ENCODE peak calls at places on chromosome 9, in eight cellular contexts. U is neuronal stem cell, J is PC-9, F is GM12878, R is MM.1S, E is IMR-90, B is ovary, Q is right cardiac atrium. T is an unnamed sample.
A peak's percentile ranks its signal among the peaks of the same experiment; 100 is the strongest.

GRCh38 chr9:116504893-116505480 is 182.1 kb upstream of the TRIM32 start:
- DNase-seq in U (no peak), J (no peak), F (peak; percentile 27), R (no peak), E (no peak), B (no peak), Q (no peak), T (no peak)

GRCh38 chr9:126290871-126291270 is 35.8 kb upstream of the MVB12B start:
- DNase-seq in U (no peak), J (no peak), F (no peak), R (no peak), E (no peak), B (no peak), Q (no peak), T (no peak)

GRCh38 chr9:113387560-113388230 is 10.9 kb upstream of the HDHD3 start:
- DNase-seq in U (no peak), J (no peak), F (no peak), R (no peak), E (no peak), B (no peak), Q (no peak), T (no peak)

GRCh38 chr9:35518212-35518917 is 28.5 kb downstream of the RUSC2 start:
- DNase-seq in U (peak; percentile 64), J (peak; percentile 73), F (no peak), R (no peak), E (peak; percentile 94), B (no peak), Q (no peak), T (peak; percentile 88)

GRCh38 chr9:110065527-110065926 is 142.4 kb downstream of the C9orf152 start:
- DNase-seq in U (no peak), J (no peak), F (no peak), R (peak; percentile 51), E (peak; percentile 66), B (no peak), Q (no peak), T (no peak)

GRCh38 chr9:86405926-86406325 is 51.7 kb upstream of the TUT7 start:
- DNase-seq in U (no peak), J (peak; percentile 18), F (no peak), R (no peak), E (peak; percentile 95), B (no peak), Q (no peak), T (peak; percentile 76)

GRCh38 chr9:108217601-108218190 is 638.1 kb downstream of the ACTL7B start:
- DNase-seq in U (no peak), J (no peak), F (no peak), R (no peak), E (no peak), B (no peak), Q (no peak), T (no peak)

GRCh38 chr9:109519366-109519765 is 21.3 kb upstream of the PTPN3 start:
- DNase-seq in U (no peak), J (no peak), F (no peak), R (no peak), E (no peak), B (no peak), Q (no peak), T (no peak)

GRCh38 chr9:37953775-37954437 is 50.0 kb upstream of the SLC25A51 start:
- DNase-seq in U (no peak), J (peak; percentile 70), F (peak; percentile 80), R (no peak), E (peak; percentile 100), B (peak; percentile 36), Q (peak; percentile 56), T (peak; percentile 95)

GRCh38 chr9:133535285-133535877 is 877 bp downstream of the ADAMTSL2 start:
- DNase-seq in U (no peak), J (no peak), F (no peak), R (no peak), E (no peak), B (no peak), Q (no peak), T (no peak)

GRCh38 chr9:133532937-133533668 is 1.4 kb upstream of the ADAMTSL2 start:
- DNase-seq in U (peak; percentile 68), J (peak; percentile 78), F (peak; percentile 15), R (peak; percentile 47), E (peak; percentile 29), B (no peak), Q (peak; percentile 91), T (no peak)

GRCh38 chr9:133536080-133536479 is 1.6 kb downstream of the ADAMTSL2 start:
- DNase-seq in U (no peak), J (no peak), F (no peak), R (no peak), E (no peak), B (no peak), Q (peak; percentile 72), T (no peak)

GRCh38 chr9:133534346-133535284 is at the start of gene ADAMTSL2:
- DNase-seq in U (peak; percentile 44), J (no peak), F (no peak), R (no peak), E (peak; percentile 56), B (peak; percentile 91), Q (peak; percentile 96), T (no peak)

DNA sequence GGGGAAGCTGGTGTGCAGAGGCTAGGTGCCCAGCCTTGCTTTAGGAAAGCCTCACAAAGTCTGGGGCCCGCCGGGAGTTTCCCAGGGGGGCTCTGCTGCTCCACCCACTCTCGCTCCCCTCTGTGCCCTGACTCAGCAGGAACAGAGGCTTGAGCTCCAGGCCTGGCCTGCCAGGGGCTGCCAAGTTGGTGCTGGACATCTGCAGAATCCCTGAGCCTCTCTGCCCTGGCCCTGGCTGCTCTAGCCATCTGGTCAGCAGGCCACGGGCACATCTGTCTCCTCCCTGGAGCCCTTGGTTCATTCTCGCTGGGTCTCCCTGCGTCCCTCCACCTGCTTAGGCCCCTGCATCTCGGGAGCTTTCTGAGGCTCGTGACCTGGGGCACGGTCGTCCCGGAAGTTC is 626 bp upstream of the ADAMTSL2 start:
- DNase-seq in U (no peak), J (no peak), F (no peak), R (no peak), E (no peak), B (no peak), Q (peak; percentile 85), T (no peak)
- H3K4me3 ChIP-seq in U (peak overlapping the region; percentile 7), J (no peak overlapping the region), F (no peak overlapping the region), R (no peak overlapping the region), E (no peak overlapping the region), B (peak overlapping the region; percentile 25), Q (peak overlapping the region; percentile 40), T (no peak overlapping the region)

GRCh38 chr9:134482226-134482625 is 156.0 kb downstream of the RXRA start:
- DNase-seq in U (no peak), J (no peak), F (no peak), R (no peak), E (no peak), B (no peak), Q (peak; percentile 34), T (no peak)
- H3K27me3 ChIP-seq in U (no peaks in the 10 kb centered on the region), J (peaks cover 88% of the 10 kb centered on the region), F (no peaks in the 10 kb centered on the region), R (peaks cover 96% of the 10 kb centered on the region), E (no peaks in the 10 kb centered on the region), B (no peaks in the 10 kb centered on the region), Q (no peaks in the 10 kb centered on the region), T (peaks cover 3% of the 10 kb centered on the region)

DNA sequence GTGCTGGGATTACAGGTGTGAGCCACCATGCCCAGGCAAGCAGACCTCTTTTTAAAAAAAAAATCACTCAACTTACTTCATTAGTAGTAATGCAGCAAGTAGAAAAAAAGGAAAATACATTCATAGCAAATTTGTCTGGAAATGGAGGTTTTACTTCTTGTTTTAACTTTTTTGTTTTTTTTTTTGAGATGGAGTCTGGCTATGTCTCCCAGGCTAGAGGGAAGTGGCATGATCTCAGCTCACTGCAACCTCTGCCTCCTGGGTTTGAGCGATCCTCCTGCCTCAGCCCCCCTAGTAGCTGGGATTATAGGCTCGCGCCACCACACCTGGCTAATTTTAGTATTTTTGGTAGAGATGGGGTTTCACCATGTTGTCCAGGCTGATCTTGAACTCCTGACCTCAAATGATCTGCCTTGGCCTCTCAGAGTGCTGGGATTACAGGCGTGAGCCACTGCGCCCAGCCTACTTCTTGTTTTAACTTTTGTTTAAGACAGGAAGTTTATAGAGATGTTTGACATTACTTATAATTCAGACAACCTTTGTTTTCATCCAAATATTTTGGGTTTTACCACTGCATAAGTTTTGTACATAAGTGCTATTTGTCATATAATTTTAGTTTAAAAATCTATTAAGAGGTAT is 26.5 kb downstream of the UBE2R2 start:
- DNase-seq in U (no peak), J (no peak), F (no peak), R (no peak), E (no peak), B (no peak), Q (no peak), T (no peak)
- H3K4me3 ChIP-seq in U (no peak overlapping the region), J (no peak overlapping the region), F (no peak overlapping the region), R (no peak overlapping the region), E (no peak overlapping the region), B (no peak overlapping the region), Q (no peak overlapping the region), T (no peak overlapping the region)

DNA sequence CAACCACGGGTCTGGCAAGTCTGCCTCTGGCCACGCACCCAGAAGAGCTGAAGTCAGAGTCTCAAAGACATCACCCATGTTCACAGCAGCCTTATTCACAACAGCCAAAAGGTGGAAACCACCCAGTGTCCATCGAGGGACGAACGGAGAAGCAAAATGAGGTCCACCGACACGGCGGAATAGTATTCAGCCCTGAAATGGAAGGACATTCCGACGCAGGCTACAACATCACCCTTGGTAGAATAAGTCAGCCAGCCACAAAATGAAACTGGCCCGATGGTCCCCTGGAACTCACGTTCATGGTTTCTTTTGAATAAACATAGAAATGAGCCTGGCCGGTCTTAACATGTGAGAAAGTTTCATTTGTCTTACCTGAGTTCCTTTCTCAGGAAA is 16.9 kb downstream of the CCDC187 start:
- DNase-seq in U (no peak), J (no peak), F (no peak), R (no peak), E (no peak), B (no peak), Q (no peak), T (no peak)
- H3K27me3 ChIP-seq in U (no peaks in the 10 kb centered on the region), J (peaks cover 36% of the 10 kb centered on the region), F (no peaks in the 10 kb centered on the region), R (peaks cover 86% of the 10 kb centered on the region), E (peaks cover 27% of the 10 kb centered on the region), B (no peaks in the 10 kb centered on the region), Q (no peaks in the 10 kb centered on the region), T (peaks cover 30% of the 10 kb centered on the region)

DNA sequence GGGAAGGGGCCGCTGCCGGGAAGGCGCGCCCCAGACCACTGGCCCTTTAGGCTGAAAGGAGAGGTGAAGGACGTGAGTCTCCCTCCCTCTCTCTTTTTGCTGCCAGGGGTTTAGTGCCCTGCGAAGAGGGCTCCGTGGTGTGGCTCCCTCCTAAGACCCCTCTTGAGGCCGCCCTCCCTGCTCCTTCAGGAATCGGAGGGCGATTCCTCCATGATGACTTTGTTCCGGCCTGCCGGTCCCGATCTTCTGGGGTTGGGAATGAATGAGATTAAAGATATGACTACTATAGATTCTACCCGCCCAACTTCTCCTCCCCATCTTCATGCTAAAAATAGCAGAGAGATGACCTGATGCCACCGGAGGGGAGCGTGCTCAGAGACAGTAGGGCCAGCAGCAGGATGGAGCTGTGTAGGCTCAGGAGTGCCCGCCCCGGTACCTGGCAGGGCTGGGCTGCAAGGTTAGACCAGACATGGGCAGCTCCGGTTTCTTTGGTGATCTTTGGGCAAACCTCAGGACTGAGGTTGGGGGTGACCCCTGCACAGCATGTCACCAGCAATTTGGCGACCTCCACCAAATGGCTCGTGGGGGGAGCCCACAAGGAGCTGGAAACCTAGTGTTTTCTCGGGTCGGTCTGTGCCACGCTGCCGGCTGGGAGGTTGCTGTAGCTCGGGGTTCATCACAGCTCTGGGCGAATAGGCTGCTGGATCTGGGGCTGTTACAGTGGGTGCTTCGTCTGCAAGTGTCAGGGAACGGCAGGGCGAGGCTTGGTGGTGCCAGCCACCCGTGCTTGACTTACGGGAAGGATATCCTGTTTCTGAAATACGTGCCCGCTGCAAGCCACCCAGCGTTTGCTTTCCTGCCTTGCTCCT is 1.7 kb downstream of the OLFM1 start:
- DNase-seq in U (no peak), J (no peak), F (no peak), R (no peak), E (no peak), B (no peak), Q (peak; percentile 39), T (no peak)
- H3K4me3 ChIP-seq in U (no peak overlapping the region), J (no peak overlapping the region), F (no peak overlapping the region), R (no peak overlapping the region), E (no peak overlapping the region), B (no peak overlapping the region), Q (no peak overlapping the region), T (no peak overlapping the region)

T was measured in AG04450.